ENCODE peak calls at places on chromosomes 6 and 20, in eight cellular contexts. O is mammary epithelial cell, C is tibial nerve, H is keratinocyte, F is right lobe of liver, J is stomach, T is esophagus squamous epithelium, A is left ventricle myocardium inferior. B is an unnamed sample.

GRCh38 chr20:57580478-57581201 is 19.7 kb downstream of the PCK1 start:
- DNase-seq in T (no peak), O (no peak), H (no peak), J (no peak), C (no peak), F (peak; percentile 40), A (no peak), B (no peak)

GRCh38 chr20:36920334-36920730 is 31.2 kb downstream of the SAMHD1 start:
- DNase-seq in H (no peak), J (no peak), C (no peak), O (no peak), A (no peak), T (no peak), F (no peak), B (no peak)

GRCh38 chr6:128421788-128422187 is 98.6 kb downstream of the PTPRK start:
- DNase-seq in O (peak; percentile 40), H (no peak), T (no peak), J (no peak), A (no peak), F (no peak), C (no peak), B (no peak)

GRCh38 chr20:50170549-50171220 is 17.2 kb upstream of the PEDS1 start:
- DNase-seq in C (no peak), O (no peak), J (no peak), F (no peak), H (no peak), A (no peak), T (no peak), B (no peak)

GRCh38 chr6:43402819-43403218 is 24.5 kb upstream of the ABCC10 start:
- DNase-seq in O (no peak), A (no peak), C (no peak), F (no peak), T (no peak), J (no peak), H (no peak), B (no peak)

GRCh38 chr6:133802861-133803260 is 86.1 kb upstream of the TCF21 start:
- DNase-seq in H (no peak), C (no peak), O (no peak), T (no peak), F (no peak), A (no peak), J (no peak), B (no peak)

GRCh38 chr6:88730602-88731001 is 232.8 kb downstream of the RNGTT start:
- DNase-seq in F (no peak), J (no peak), H (no peak), O (peak; percentile 64), A (no peak), C (no peak), T (no peak), B (peak; percentile 69)

GRCh38 chr6:1479095-1479494 is 89.7 kb downstream of the FOXF2 start:
- DNase-seq in O (peak; percentile 39), A (no peak), T (no peak), H (no peak), C (no peak), F (no peak), J (no peak), B (peak; percentile 42)

GRCh38 chr20:50376179-50376887 is 133.8 kb upstream of the PTPN1 start:
- DNase-seq in A (no peak), T (no peak), H (no peak), C (no peak), J (no peak), F (no peak), O (no peak), B (no peak)

GRCh38 chr6:33792990-33793389 is 4.1 kb upstream of the LEMD2 start:
- DNase-seq in C (no peak), T (no peak), O (no peak), A (no peak), J (no peak), F (no peak), H (no peak), B (no peak)

GRCh38 chr6:41974281-41974825 is 32.7 kb upstream of the CCND3 start:
- DNase-seq in C (no peak), O (no peak), T (no peak), J (no peak), F (no peak), A (no peak), H (no peak), B (no peak)

GRCh38 chr6:105932440-105932839 is 153.7 kb upstream of the PRDM1 start:
- DNase-seq in C (no peak), O (no peak), J (no peak), H (no peak), A (no peak), T (no peak), F (no peak), B (no peak)

GRCh38 chr6:26311012-26311384 is 54.0 kb upstream of the BTN3A2 start:
- DNase-seq in A (no peak), O (peak; percentile 62), H (no peak), J (no peak), T (no peak), C (no peak), F (no peak), B (peak; percentile 50)

GRCh38 chr6:33344771-33345697 is 27.5 kb upstream of the ZBTB22 start:
- DNase-seq in C (peak; percentile 65), H (no peak), J (peak; percentile 66), T (peak; percentile 29), A (peak; percentile 43), F (peak; percentile 55), O (peak; percentile 76), B (peak; percentile 83)

GRCh38 chr6:75449625-75450206 is 43.9 kb downstream of the FILIP1 start:
- DNase-seq in C (no peak), T (no peak), H (no peak), J (no peak), F (no peak), A (no peak), O (no peak), B (peak; percentile 40)

GRCh38 chr6:3566812-3567211 is 110.0 kb upstream of the SLC22A23 start:
- DNase-seq in F (no peak), A (no peak), O (peak; percentile 47), J (no peak), T (no peak), H (no peak), C (no peak), B (peak; percentile 24)

GRCh38 chr20:32527447-32528055 is 57.6 kb downstream of the NOL4L start:
- DNase-seq in H (no peak), C (no peak), T (no peak), O (no peak), J (no peak), F (no peak), A (no peak), B (no peak)

GRCh38 chr20:53795170-53795569 is 201.5 kb upstream of the ZNF217 start:
- DNase-seq in F (no peak), T (no peak), H (no peak), J (no peak), A (no peak), C (no peak), O (peak; percentile 42), B (no peak)

GRCh38 chr20:45469336-45470261 is at the start of gene WFDC2:
- DNase-seq in O (no peak), F (no peak), C (no peak), A (no peak), T (no peak), J (peak; percentile 42), H (no peak), B (no peak)
- H3K4me3 ChIP-seq in O (peak within 1 kb of the TSS; percentile 49), F (peak within 1 kb of the TSS; percentile 31), C (peak within 1 kb of the TSS; percentile 34), A (peak within 1 kb of the TSS; percentile 72), T (peak within 1 kb of the TSS; percentile 70), J (peak within 1 kb of the TSS; percentile 59), H (peak within 1 kb of the TSS; percentile 24), B (peak within 1 kb of the TSS; percentile 38)

DNA sequence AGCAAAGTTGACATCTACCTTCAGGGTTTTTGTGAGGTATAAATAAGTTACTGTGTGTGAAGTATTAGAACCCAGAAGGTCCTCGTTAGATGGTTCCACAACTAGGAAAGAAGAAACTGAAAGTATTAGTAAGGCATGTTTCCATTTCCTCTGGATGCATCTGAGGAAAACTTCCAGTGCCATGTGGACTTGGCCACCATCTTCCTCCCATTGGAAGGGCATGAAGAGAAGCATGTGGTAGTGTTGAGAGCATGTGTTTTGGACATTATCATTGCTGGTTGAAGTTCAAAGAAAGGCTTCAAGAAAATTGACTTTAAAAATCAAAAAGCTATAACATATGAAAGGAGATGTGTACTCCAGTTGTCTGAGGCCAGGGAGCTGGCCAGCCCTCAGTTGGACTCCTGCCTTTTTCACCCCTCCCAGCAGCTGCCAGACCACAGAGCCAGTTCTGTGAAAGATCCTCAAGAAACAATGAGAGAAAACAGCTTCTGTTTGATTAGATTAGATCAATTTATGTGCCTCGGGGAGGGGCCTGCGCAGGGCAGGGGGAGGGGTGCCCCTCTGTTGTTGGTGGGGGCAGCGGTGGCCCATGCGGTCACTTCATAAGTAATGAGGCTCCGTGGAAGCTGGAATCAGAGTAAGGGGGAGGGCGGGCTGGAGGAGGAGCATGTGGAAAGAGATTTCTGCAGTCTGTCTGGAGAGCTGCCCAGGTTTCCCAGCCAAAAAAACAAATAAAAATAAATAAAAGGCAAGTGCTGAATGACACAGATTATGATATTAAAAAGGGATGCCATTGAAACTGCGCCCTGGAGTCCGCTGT is 154.0 kb downstream of the JARID2 start:
- DNase-seq in C (peak; percentile 78), J (peak; percentile 75), T (no peak), F (peak; percentile 78), O (no peak), A (peak; percentile 78), H (no peak), B (peak; percentile 89)
- TF ChIP-seq CTCF in C (no peak), J (no peak), T (no peak), F (no peak), O (no peak), A (no peak), H (no peak), B (no peak)

DNA sequence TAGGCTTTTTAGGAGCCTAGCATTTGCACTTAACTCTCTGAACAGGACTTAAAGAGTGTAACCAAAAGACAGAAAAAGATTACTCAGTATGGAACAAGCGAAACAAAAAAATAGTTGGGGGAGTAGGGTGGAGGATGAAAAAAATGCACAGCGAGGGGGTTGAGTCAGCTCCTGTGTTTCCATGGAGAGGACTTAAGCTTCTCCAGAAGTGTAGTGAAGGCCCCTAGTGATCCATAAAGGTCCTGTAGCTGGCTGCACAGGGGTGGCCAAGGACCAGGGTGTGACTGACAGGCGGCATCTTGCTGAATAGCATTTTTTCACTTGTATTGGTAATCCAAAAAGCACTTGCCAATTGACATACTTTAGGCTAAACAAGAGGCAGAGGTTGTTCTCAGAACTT is 533.9 kb downstream of the RFPL4B start:
- DNase-seq in O (no peak), J (no peak), A (no peak), T (no peak), C (no peak), H (no peak), F (no peak), B (peak; percentile 65)
- H3K4me3 ChIP-seq in O (no peak overlapping the region), J (no peak overlapping the region), A (no peak overlapping the region), T (no peak overlapping the region), C (no peak overlapping the region), H (no peak overlapping the region), F (no peak overlapping the region), B (no peak overlapping the region)

DNA sequence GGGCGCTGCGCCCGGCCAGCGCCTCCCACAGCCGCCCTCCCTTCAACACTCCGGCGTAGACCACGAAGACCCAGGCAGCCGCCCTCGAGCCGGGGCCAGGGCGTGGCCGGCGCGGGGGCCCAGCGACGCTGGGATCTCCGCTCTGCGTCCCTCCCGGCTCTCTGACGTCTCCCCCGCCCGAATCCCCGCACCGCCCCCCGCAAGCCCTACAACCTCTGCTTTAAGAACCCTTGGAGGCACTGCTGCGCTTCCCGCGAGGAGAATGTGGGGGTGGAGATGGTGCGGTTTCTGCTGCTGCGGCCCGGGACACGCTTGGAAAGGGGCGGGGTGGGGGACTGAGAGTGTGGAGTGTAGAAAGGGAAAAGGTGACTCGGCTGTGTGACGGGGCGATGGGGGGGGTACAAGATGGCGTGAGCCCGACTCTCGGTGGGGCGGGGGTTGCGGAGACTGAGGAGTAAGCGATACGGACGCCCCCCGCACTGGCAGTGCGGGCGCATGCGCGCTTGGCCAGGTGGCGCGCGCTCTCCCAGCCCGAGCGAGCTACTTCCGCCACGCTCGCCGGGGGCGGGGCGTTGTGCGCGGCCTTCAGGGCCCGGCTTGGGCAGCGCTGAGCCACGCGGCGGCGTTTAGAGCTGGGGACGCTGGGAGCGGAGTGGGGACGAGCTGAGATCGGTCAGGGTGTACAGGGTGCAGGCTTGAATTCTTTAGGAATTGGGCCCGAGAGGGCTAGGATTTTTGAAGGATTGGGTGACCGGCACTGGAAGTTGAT is at the start of gene SUPT3H:
- DNase-seq in O (peak; percentile 90), F (peak; percentile 95), J (peak; percentile 91), A (peak; percentile 93), H (peak; percentile 33), T (peak; percentile 55), C (peak; percentile 82), B (peak; percentile 94)
- TF ChIP-seq CTCF in O (peak; percentile 48), F (peak; percentile 22), J (no peak), A (peak; percentile 44), H (peak; percentile 28), T (no peak), C (peak; percentile 42), B (no peak)